ENCODE peak calls at places on chromosomes 16 and 17, in ten cellular contexts. A is GM23248; O is CD8-positive, alpha-beta T cell; D is hepatocyte; Y is psoas muscle; R is astrocyte; X is neuronal stem cell; M is sigmoid colon; V is spleen; L is mesendoderm. S is an unnamed sample.

GRCh38 chr17:76270770-76271668 is 5.9 kb downstream of the UBALD2 start:
- DNase-seq in A (no peak), O (peak; percentile 59), D (no peak), Y (no peak), R (no peak), X (no peak), M (no peak), V (peak; percentile 77), L (no peak), S (no peak)

GRCh38 chr17:62648954-62649294 is 21.5 kb downstream of the MRC2 start:
- DNase-seq in A (no peak), O (no peak), D (no peak), Y (no peak), R (no peak), X (no peak), M (peak; percentile 59), V (no peak), L (no peak), S (no peak)

GRCh38 chr17:19024101-19025078 is 19.8 kb upstream of the FAM83G start:
- DNase-seq in A (peak; percentile 94), O (no peak), D (no peak), Y (peak; percentile 11), R (no peak), X (no peak), M (peak; percentile 30), V (peak; percentile 63), L (peak; percentile 44), S (peak; percentile 74)

GRCh38 chr16:85490971-85491771 is 122.0 kb upstream of the GSE1 start:
- DNase-seq in A (no peak), O (peak; percentile 61), D (peak; percentile 30), Y (no peak), R (no peak), X (no peak), M (no peak), V (no peak), L (peak; percentile 56), S (no peak)

GRCh38 chr17:44906010-44906646 is 6.9 kb upstream of the EFTUD2 start:
- DNase-seq in A (peak; percentile 92), O (no peak), D (no peak), Y (no peak), R (peak; percentile 94), X (no peak), M (no peak), V (no peak), L (peak; percentile 75), S (no peak)

GRCh38 chr17:75036643-75037268 is 10.0 kb downstream of the ATP5PD start:
- DNase-seq in A (peak; percentile 97), O (peak; percentile 92), D (peak; percentile 38), Y (peak; percentile 90), R (peak; percentile 61), X (no peak), M (peak; percentile 96), V (peak; percentile 91), L (no peak), S (no peak)

GRCh38 chr17:71869833-71870545 is 250.8 kb upstream of the SOX9 start:
- DNase-seq in A (peak; percentile 2), O (no peak), D (no peak), Y (no peak), R (no peak), X (no peak), M (no peak), V (no peak), L (no peak), S (no peak)

GRCh38 chr16:10753670-10754069 is 10.0 kb downstream of the NUBP1 start:
- DNase-seq in A (no peak), O (no peak), D (no peak), Y (no peak), R (no peak), X (no peak), M (no peak), V (no peak), L (no peak), S (no peak)

GRCh38 chr17:36124879-36125824 is 21.5 kb downstream of the CCL4 start:
- DNase-seq in A (no peak), O (no peak), D (peak; percentile 65), Y (no peak), R (no peak), X (no peak), M (no peak), V (no peak), L (peak; percentile 41), S (no peak)

GRCh38 chr17:63454915-63455314 is 8.8 kb upstream of the CYB561 start:
- DNase-seq in A (no peak), O (no peak), D (no peak), Y (no peak), R (no peak), X (no peak), M (no peak), V (no peak), L (no peak), S (no peak)

GRCh38 chr16:29148867-29149272 is 164.0 kb downstream of the LAT start:
- DNase-seq in A (no peak), O (peak; percentile 91), D (no peak), Y (no peak), R (no peak), X (no peak), M (no peak), V (peak; percentile 94), L (no peak), S (no peak)

GRCh38 chr17:49557204-49558024 is 18.3 kb upstream of the NXPH3 start:
- DNase-seq in A (peak; percentile 67), O (no peak), D (peak; percentile 73), Y (no peak), R (no peak), X (no peak), M (peak; percentile 73), V (peak; percentile 36), L (peak; percentile 79), S (no peak)

GRCh38 chr17:79438936-79439335 is 171.9 kb downstream of the RBFOX3 start:
- DNase-seq in A (no peak), O (no peak), D (no peak), Y (no peak), R (no peak), X (no peak), M (no peak), V (no peak), L (no peak), S (no peak)

GRCh38 chr17:30495586-30495985 is 18.4 kb downstream of the GOSR1 start:
- DNase-seq in A (peak; percentile 8), O (no peak), D (peak; percentile 6), Y (no peak), R (no peak), X (no peak), M (no peak), V (no peak), L (no peak), S (no peak)

DNA sequence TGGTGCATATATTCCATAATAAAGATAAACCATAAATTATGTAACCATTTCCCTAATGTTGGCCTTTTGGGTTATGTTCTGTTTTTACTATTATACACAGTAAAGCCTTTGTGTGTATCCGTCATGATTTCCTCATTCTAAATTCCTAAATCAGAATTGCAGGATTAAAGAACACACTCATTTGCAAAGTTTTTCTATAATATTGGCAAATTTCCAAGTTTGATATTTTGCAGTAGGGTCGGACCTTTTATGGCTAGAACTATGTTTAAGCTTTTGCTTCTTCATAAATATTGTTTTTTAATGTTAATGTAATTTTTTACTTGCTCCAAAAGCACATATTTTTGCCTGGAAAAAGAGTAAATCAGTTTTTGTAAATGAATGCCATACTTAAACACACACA is 16.6 kb downstream of the GOSR1 start:
- DNase-seq in A (no peak), O (no peak), D (no peak), Y (no peak), R (no peak), X (no peak), M (no peak), V (no peak), L (no peak), S (no peak)
- H3K27ac ChIP-seq in A (no peak overlapping the region), O (no peak overlapping the region), D (no peak overlapping the region), Y (no peak overlapping the region), R (no peak overlapping the region), X (no peak overlapping the region), M (no peak overlapping the region), V (no peak overlapping the region), L (no peak overlapping the region), S (no peak overlapping the region)

DNA sequence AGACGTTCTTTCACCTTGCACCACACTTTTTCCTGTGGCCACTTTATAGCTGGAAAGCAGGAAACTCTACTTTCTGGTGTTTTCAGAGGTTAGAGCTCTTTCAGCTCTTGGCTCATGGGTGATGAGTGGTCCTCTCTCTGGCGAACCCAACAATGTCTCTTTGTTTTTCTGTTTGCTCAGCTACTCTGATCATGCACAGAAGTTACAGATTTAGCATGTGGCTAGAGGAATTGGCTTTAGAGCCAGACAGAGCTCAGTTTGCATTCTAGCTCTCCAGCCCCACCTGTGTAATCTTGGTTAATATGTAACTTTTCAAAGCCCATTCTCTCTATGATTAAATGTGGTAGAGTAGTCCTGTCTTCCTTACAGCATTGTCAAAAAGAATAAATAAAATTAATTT is 225.2 kb downstream of the HAPSTR1 start:
- DNase-seq in A (no peak), O (no peak), D (peak; percentile 39), Y (no peak), R (no peak), X (no peak), M (no peak), V (no peak), L (no peak), S (no peak)
- H3K27ac ChIP-seq in A (no peak overlapping the region), O (no peak overlapping the region), D (no peak overlapping the region), Y (no peak overlapping the region), R (no peak overlapping the region), X (no peak overlapping the region), M (no peak overlapping the region), V (no peak overlapping the region), L (no peak overlapping the region), S (no peak overlapping the region)

DNA sequence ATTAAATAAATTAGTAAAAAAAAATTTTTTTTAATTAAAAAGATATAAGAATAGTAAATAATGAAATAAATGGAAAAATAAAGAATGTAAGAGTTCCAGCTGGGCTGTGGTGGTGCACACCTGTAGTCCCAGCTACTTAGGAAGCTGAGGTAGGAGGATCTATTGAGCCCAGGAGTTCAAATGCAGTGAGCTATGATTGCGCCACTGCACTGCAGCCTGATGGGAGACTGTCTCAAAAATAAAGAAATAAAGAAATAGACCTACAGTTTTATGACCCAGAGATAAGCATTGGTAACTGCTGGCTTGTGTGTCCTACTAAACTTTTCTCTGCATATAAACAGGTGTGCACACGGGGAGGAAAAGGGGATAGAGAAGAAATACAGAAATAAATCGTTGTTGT is 7.8 kb upstream of the PDP2 start:
- DNase-seq in A (peak; percentile 29), O (no peak), D (no peak), Y (no peak), R (no peak), X (no peak), M (no peak), V (no peak), L (no peak), S (no peak)
- H3K27ac ChIP-seq in A (peak overlapping the region; percentile 57), O (peak overlapping the region; percentile 11), D (peak overlapping the region; percentile 39), Y (peak overlapping the region; percentile 21), R (no peak overlapping the region), X (no peak overlapping the region), M (no peak overlapping the region), V (peak overlapping the region; percentile 77), L (no peak overlapping the region), S (peak overlapping the region; percentile 52)

DNA sequence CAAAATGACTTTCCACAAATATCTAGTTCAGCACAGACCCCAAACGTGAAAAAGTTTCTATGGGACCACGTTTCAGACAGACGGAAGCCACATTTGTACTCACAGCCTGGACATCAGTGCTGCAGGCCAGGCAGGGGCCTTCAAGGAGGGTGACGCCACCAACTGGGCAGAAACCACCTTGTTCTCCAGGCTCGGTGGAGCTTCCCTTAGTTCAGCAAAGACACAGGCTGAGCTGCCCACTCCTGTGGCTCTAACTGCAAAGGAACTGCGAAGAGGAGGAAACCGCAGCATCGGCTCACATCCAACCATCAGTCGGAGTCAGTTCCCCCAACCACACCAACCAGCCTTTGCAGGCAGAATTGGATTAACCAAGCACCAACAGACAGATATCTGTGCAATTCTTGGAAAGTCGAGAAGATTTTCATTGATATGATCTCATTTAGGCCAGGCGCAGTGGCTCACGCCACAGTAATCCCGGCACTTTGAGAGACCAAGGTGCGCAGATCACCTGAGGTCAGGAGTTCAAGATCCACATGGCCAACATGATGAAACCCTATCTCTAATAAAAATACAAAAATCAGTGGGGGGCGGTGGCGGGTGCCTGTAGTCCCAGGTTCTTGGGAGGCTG is 73.3 kb upstream of the CNEP1R1 start:
- DNase-seq in A (no peak), O (no peak), D (no peak), Y (no peak), R (no peak), X (no peak), M (peak; percentile 24), V (no peak), L (peak; percentile 33), S (no peak)
- H3K27ac ChIP-seq in A (no peak overlapping the region), O (no peak overlapping the region), D (no peak overlapping the region), Y (no peak overlapping the region), R (no peak overlapping the region), X (no peak overlapping the region), M (no peak overlapping the region), V (no peak overlapping the region), L (no peak overlapping the region), S (no peak overlapping the region)

S was measured in epithelial cell of prostate.